ENCODE peak calls at places on chromosomes 13 and 19, in four cellular contexts. Z, E, M and S are unnamed samples.

GRCh38 chr19:44260343-44260681 is 626 bp downstream of the ZNF233 start:
- DNase-seq in Z (no peak), E (no peak), M (no peak), S (no peak)

GRCh38 chr19:7595466-7596133 is at the start of gene CAMSAP3:
- DNase-seq in Z (peak), E (peak), M (no peak), S (no peak)

GRCh38 chr19:10565028-10565566 is 713 bp downstream of the KRI1 start:
- DNase-seq in Z (peak), E (peak), M (peak), S (no peak)

GRCh38 chr19:53511933-53512374 is 26.0 kb upstream of the ZNF331 start:
- DNase-seq in Z (peak), E (peak), M (no peak), S (peak)

GRCh38 chr19:10424011-10424637 is 3.8 kb downstream of the PDE4A start:
- DNase-seq in Z (peak), E (no peak), M (peak), S (peak)

GRCh38 chr13:29594310-29594709 is 1.2 kb downstream of the SLC7A1 start:
- DNase-seq in Z (peak), E (peak), M (no peak), S (no peak)

GRCh38 chr19:37466798-37467607 is at the start of gene ZNF569:
- DNase-seq in Z (peak), E (peak), M (peak), S (peak)

GRCh38 chr19:32254128-32254527 is 91.3 kb upstream of the ZNF507 start:
- DNase-seq in Z (no peak), E (no peak), M (no peak), S (no peak)

GRCh38 chr13:44313674-44314073 is 60.0 kb upstream of the SERP2 start:
- DNase-seq in Z (peak), E (no peak), M (no peak), S (no peak)

GRCh38 chr13:109985871-109986270 is 199.5 kb upstream of the IRS2 start:
- DNase-seq in Z (peak), E (no peak), M (no peak), S (no peak)

GRCh38 chr19:347946-348861 is 3.6 kb upstream of the MIER2 start:
- DNase-seq in Z (peak), E (no peak), M (peak), S (peak)

GRCh38 chr13:78468546-78469060 is 134.7 kb downstream of the POU4F1 start:
- DNase-seq in Z (no peak), E (no peak), M (no peak), S (no peak)

GRCh38 chr13:43368003-43368402 is 344.6 kb downstream of the DNAJC15 start:
- DNase-seq in Z (peak), E (no peak), M (no peak), S (no peak)

GRCh38 chr13:31790992-31791391 is 51.7 kb downstream of the RXFP2 start:
- DNase-seq in Z (peak), E (no peak), M (no peak), S (no peak)

GRCh38 chr19:8506402-8506957 is 4.0 kb upstream of the PRAM1 start:
- DNase-seq in Z (no peak), E (no peak), M (no peak), S (no peak)

GRCh38 chr13:46676378-46676725 is 120.6 kb downstream of the ESD start:
- DNase-seq in Z (no peak), E (no peak), M (no peak), S (no peak)

GRCh38 chr13:41897126-41897525 is 63.8 kb downstream of the VWA8 start:
- DNase-seq in Z (peak), E (no peak), M (no peak), S (no peak)

GRCh38 chr19:3627351-3627723 is 747 bp upstream of the CACTIN start:
- DNase-seq in Z (no peak), E (no peak), M (no peak), S (no peak)

GRCh38 chr19:13765395-13766094 is 1.2 kb downstream of the MRI1 start:
- DNase-seq in Z (no peak), E (no peak), M (no peak), S (no peak)

GRCh38 chr13:79671420-79671819 is 190.5 kb downstream of the NDFIP2 start:
- DNase-seq in Z (no peak), E (no peak), M (no peak), S (no peak)

GRCh38 chr13:63124863-63125262 is 1709.2 kb upstream of the PCDH20 start:
- DNase-seq in Z (peak), E (no peak), M (no peak), S (no peak)

GRCh38 chr13:31093145-31093885 is 68.4 kb downstream of the HSPH1 start:
- DNase-seq in Z (no peak), E (no peak), M (no peak), S (no peak)

GRCh38 chr13:94196426-94196825 is 283.1 kb downstream of the DCT start:
- DNase-seq in Z (no peak), E (no peak), M (no peak), S (no peak)